ENCODE peak calls at places on chromosome 4, in four cellular contexts. A is spleen, L is neural progenitor cell, P is pancreas. K is an unnamed sample. For H3K9me3, the result is how much of the 10 kb centered on the place peaks cover.

GRCh38 chr4:41438564-41438963 is 99.4 kb upstream of the LIMCH1 start:
- DNase-seq in A (no peak), P (no peak), L (no peak), K (no peak)

GRCh38 chr4:38489924-38490639 is 173.9 kb upstream of the KLF3 start:
- DNase-seq in L (peak), A (no peak), P (no peak), K (peak)

GRCh38 chr4:10109995-10110670 is 6.5 kb downstream of the WDR1 start:
- DNase-seq in P (no peak), A (no peak), L (no peak), K (no peak)

GRCh38 chr4:116531870-116532269 is 553.5 kb downstream of the TRAM1L1 start:
- DNase-seq in L (no peak), A (no peak), P (no peak), K (peak)

GRCh38 chr4:121551271-121551670 is 145.5 kb downstream of the ANXA5 start:
- DNase-seq in A (no peak), L (no peak), P (no peak), K (no peak)

GRCh38 chr4:112183252-112183651 is 38.0 kb downstream of the FAM241A start:
- DNase-seq in A (no peak), L (no peak), P (no peak), K (no peak)

GRCh38 chr4:34723606-34724005 is 1520.7 kb downstream of the ARAP2 start:
- DNase-seq in P (no peak), A (no peak), L (no peak), K (no peak)

GRCh38 chr4:8472689-8473197 is 32.2 kb downstream of the TRMT44 start:
- DNase-seq in A (no peak), L (no peak), P (no peak), K (no peak)

GRCh38 chr4:121454251-121454979 is 73.6 kb upstream of the QRFPR start:
- DNase-seq in L (peak), P (no peak), A (no peak), K (no peak)

GRCh38 chr4:163603246-163603645 is 108.8 kb downstream of the TMA16 start:
- DNase-seq in P (no peak), A (no peak), L (no peak), K (no peak)

GRCh38 chr4:86043755-86044592 is 315.9 kb downstream of the MAPK10 start:
- DNase-seq in P (no peak), A (no peak), L (peak), K (peak)

GRCh38 chr4:147793973-147794690 is 62.2 kb downstream of the ARHGAP10 start:
- DNase-seq in A (no peak), L (no peak), P (no peak), K (no peak)

GRCh38 chr4:18676136-18676922 is 654.8 kb upstream of the LCORL start:
- DNase-seq in P (no peak), L (no peak), A (no peak), K (no peak)

GRCh38 chr4:78552398-78553396 is 1.1 kb downstream of the ANXA3 start:
- DNase-seq in P (no peak), L (peak), A (no peak), K (no peak)

GRCh38 chr4:7186081-7186480 is 6.3 kb upstream of the SORCS2 start:
- DNase-seq in P (no peak), L (peak), A (peak), K (no peak)

GRCh38 chr4:52870225-52870624 is 8.1 kb downstream of the RASL11B start:
- DNase-seq in A (no peak), P (no peak), L (no peak), K (no peak)

GRCh38 chr4:169256101-169256612 is 14.6 kb downstream of the SH3RF1 start:
- DNase-seq in L (no peak), P (no peak), A (no peak), K (no peak)

GRCh38 chr4:8010618-8011017 is 71.0 kb upstream of the AFAP1 start:
- DNase-seq in L (peak), P (peak), A (no peak), K (peak)

GRCh38 chr4:151443247-151443646 is 34.3 kb downstream of the FHIP1A start:
- DNase-seq in A (no peak), P (no peak), L (no peak), K (no peak)

GRCh38 chr4:6224725-6225124 is 24.4 kb upstream of the JAKMIP1 start:
- DNase-seq in L (no peak), A (no peak), P (no peak), K (no peak)

GRCh38 chr4:123701046-123701445 is 304.5 kb downstream of the SPRY1 start:
- DNase-seq in L (no peak), P (no peak), A (no peak), K (no peak)

GRCh38 chr4:181525641-181526040 is 717.6 kb upstream of the TENM3 start:
- DNase-seq in A (no peak), L (peak), P (no peak), K (no peak)

GRCh38 chr4:175306436-175306835 is 388.3 kb downstream of the ADAM29 start:
- DNase-seq in A (no peak), L (no peak), P (no peak), K (no peak)

GRCh38 chr4:8198206-8198905 is 734 bp upstream of the SH3TC1 start:
- DNase-seq in P (peak), A (peak), L (no peak), K (no peak)

GRCh38 chr4:116598155-116598979 is 487.0 kb downstream of the TRAM1L1 start:
- DNase-seq in A (peak), P (no peak), L (no peak), K (no peak)

GRCh38 chr4:25350561-25350960 is 26.5 kb upstream of the ANAPC4 start:
- DNase-seq in A (no peak), P (no peak), L (no peak), K (peak)

GRCh38 chr4:139720806-139721205 is 55.2 kb downstream of the MGST2 start:
- DNase-seq in L (no peak), A (no peak), P (no peak), K (no peak)

GRCh38 chr4:146105464-146105863 is 70.1 kb upstream of the LSM6 start:
- DNase-seq in A (no peak), P (no peak), L (no peak), K (no peak)

GRCh38 chr4:32117696-32118095 is 1397.5 kb downstream of the PCDH7 start:
- DNase-seq in A (no peak), L (peak), P (no peak), K (peak)

GRCh38 chr4:73723945-73724344 is 16.4 kb upstream of the CXCL8 start:
- DNase-seq in A (no peak), P (no peak), L (no peak), K (no peak)

GRCh38 chr4:88041626-88042025 is 34.2 kb downstream of the PKD2 start:
- DNase-seq in A (no peak), P (peak), L (no peak), K (no peak)

GRCh38 chr4:147163311-147163710 is 217.6 kb upstream of the TTC29 start:
- DNase-seq in P (no peak), A (no peak), L (no peak), K (no peak)

GRCh38 chr4:74205559-74205958 is 47.6 kb downstream of the MTHFD2L start:
- DNase-seq in A (no peak), L (no peak), P (no peak), K (no peak)

GRCh38 chr4:8089862-8090261 is 68.8 kb downstream of the ABLIM2 start:
- DNase-seq in L (no peak), A (no peak), P (no peak), K (no peak)

GRCh38 chr4:38456096-38456495 is 207.9 kb upstream of the KLF3 start:
- DNase-seq in P (no peak), A (no peak), L (no peak), K (no peak)

GRCh38 chr4:8838296-8838695 is 33.3 kb downstream of the HMX1 start:
- DNase-seq in A (no peak), P (no peak), L (no peak), K (no peak)

GRCh38 chr4:52968696-52969095 is 106.6 kb downstream of the RASL11B start:
- DNase-seq in L (no peak), P (no peak), A (no peak), K (no peak)

GRCh38 chr4:85725727-85726170 is 250.8 kb downstream of the ARHGAP24 start:
- DNase-seq in L (no peak), A (peak), P (peak), K (no peak)

GRCh38 chr4:78557841-78558240 is 6.3 kb downstream of the ANXA3 start:
- DNase-seq in A (no peak), P (no peak), L (no peak), K (no peak)

DNA sequence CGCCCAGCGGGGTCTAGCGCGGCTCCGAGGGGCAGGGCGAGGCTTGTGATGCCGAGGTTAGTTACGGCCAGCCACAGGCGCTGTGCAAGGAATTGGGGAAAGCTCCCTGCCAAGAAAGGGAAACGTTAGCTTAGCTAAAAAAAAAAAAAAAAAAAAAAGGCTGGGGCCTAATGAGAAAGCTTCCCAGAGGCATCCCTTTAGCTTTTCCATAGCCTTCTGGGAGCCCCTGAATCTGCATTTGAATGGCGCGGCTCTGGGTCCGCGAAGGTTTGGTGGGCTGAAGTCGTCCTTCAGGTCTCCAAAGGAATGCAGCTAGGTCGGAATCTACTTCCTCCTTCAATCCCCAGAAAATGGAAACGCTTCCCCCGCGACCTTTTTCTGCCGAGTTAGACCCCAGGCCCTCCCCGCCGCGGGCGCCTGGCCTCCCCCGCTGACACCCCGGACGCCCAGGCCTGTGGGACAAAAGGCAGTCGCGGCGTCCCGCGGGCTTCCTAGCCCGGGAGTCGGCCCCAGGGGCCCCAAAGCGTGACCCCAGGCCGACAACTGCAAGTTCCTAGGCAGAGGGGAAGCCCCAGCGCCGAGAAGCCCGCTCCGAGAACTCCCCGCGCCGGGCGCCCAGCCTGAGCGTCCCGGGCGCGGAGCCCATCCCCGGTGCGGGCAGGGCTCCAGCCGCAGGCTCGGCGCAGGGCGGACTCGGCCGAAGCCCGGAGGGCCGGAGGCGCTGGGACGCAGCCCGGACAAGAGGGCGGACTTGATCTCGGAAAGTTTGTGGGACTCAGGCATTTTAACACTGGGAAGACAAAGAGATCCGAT is 598 bp upstream of the FAT1 start:
- DNase-seq in P (peak), A (no peak), L (peak), K (peak)
- H3K9me3 ChIP-seq in P (under half), A (under half), L (under half), K (under half)

GRCh38 chr4:186158966-186159365 is 32.4 kb upstream of the CYP4V2 start:
- DNase-seq in P (no peak), A (no peak), L (no peak), K (no peak)

GRCh38 chr4:186159613-186160012 is 31.8 kb upstream of the CYP4V2 start:
- DNase-seq in L (no peak), A (no peak), P (no peak), K (no peak)

GRCh38 chr4:186158021-186158859 is 33.1 kb upstream of the CYP4V2 start:
- DNase-seq in A (no peak), P (no peak), L (no peak), K (no peak)

GRCh38 chr4:186166852-186167512 is 24.4 kb upstream of the CYP4V2 start:
- DNase-seq in L (no peak), A (no peak), P (no peak), K (no peak)

GRCh38 chr4:186161138-186161537 is 30.2 kb upstream of the CYP4V2 start:
- DNase-seq in L (no peak), A (no peak), P (no peak), K (no peak)
- H3K9me3 ChIP-seq in L (under half), A (under half), P (under half), K (under half)

DNA sequence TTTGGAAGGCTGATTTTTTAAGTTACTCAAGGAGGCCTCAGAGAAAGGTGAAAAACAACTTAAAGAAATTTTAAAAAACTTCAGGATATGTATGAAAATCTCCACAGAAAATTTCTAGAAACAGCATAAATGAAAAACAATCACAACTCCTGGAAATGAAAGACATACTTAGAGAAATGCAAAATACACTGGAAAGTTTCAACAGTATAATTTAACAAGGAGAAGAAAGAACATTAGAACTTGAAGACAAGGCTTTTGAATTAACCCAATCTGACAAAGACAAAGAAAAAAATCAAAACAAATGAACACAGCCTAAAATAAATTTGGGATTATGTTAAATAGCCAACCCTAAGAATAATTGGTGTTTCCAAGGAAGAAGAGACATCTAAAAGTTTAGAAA is 300.5 kb downstream of the ANTXR2 start:
- DNase-seq in A (no peak), L (no peak), P (no peak), K (no peak)
- H3K9me3 ChIP-seq in A (half or more), L (under half), P (under half), K (under half)

DNA sequence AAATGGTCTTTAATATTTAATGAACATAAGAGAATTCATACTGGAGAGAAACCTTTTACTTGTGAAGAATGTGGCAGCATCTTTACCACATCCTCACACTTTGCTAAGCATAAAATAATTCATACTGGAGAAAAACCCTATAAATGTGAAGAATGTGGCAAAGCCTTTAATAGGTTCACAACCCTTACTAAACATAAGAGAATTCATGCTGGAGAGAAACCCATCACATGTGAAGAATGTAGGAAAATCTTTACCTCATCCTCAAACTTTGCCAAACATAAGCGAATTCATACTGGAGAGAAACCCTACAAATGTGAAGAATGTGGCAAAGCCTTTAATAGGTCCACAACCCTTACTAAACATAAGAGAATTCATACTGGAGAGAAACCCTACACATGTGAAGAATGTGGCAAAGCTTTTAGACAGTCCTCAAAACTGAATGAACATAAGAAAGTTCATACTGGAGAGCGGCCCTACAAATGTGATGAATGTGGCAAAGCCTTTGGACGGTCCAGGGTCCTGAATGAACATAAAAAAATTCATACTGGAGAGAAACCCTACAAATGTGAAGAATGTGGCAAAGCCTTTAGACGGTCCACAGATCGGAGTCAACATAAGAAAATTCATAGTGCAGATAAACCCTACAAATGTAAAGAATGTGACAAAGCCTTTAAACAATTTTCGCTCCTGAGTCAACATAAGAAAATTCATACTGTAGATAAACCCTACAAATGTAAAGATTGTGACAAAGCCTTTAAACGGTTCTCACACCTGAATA is 35.6 kb downstream of the ZNF141 start:
- DNase-seq in L (no peak), A (no peak), P (no peak), K (no peak)
- H3K9me3 ChIP-seq in L (half or more), A (half or more), P (under half), K (half or more)

GRCh38 chr4:155430895-155431467 is 54.2 kb upstream of the MAP9 start:
- DNase-seq in A (no peak), L (no peak), P (no peak), K (no peak)

GRCh38 chr4:155423671-155424070 is 46.9 kb upstream of the MAP9 start:
- DNase-seq in A (no peak), L (no peak), P (no peak), K (no peak)

GRCh38 chr4:155426953-155427352 is 50.2 kb upstream of the MAP9 start:
- DNase-seq in L (peak), A (no peak), P (no peak), K (no peak)

GRCh38 chr4:155433636-155434360 is 57.0 kb upstream of the MAP9 start:
- DNase-seq in P (no peak), A (no peak), L (no peak), K (no peak)

DNA sequence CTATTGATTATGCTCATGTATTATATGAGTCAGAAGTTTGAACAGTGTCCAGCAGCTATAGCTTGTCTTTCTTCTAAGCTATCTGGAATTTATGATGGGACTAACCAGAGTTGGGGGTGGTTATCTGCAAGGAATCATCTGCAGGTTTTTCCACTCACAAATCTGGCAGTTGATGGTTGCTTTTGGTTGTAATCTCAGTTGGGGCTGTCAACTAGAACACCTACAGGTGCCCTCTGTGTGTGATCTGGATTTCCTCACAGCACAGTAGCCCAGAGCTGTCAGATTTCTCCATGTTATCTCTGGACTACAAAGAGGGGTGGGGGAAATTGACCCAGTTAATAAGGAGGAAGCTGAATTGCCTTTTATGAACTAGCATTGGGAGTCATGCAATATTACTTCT is 51.4 kb upstream of the MAP9 start:
- DNase-seq in P (no peak), A (no peak), L (no peak), K (no peak)
- H3K9me3 ChIP-seq in P (under half), A (under half), L (under half), K (under half)

GRCh38 chr4:84239278-84239845 is 259.7 kb downstream of the NKX6-1 start:
- DNase-seq in L (no peak), P (no peak), A (no peak), K (no peak)
- H3K9me3 ChIP-seq in L (under half), P (under half), A (under half), K (under half)

GRCh38 chr4:30630431-30630830 is 89.7 kb upstream of the PCDH7 start:
- DNase-seq in P (no peak), L (no peak), A (no peak), K (peak)
- H3K9me3 ChIP-seq in P (under half), L (under half), A (under half), K (under half)

K was measured in A673.